ENCODE peak calls at places on chromosomes 3 and 15, in seven cellular contexts. O is uterus; T is colonic mucosa; M is heart left ventricle; A is ascending aorta; Y is CD4-positive, alpha-beta memory T cell; B is tibial artery. J is an unnamed sample. For H3K4me1, the result is how much of the 10 kb centered on the place peaks cover.

GRCh38 chr15:47194718-47195117 is 522.6 kb upstream of the SEMA6D start:
- DNase-seq in T (no peak), A (no peak), B (no peak), M (no peak), O (no peak), Y (no peak), J (no peak)

GRCh38 chr3:41265823-41266273 is 66.5 kb downstream of the CTNNB1 start:
- DNase-seq in T (no peak), M (no peak), B (no peak), A (no peak), Y (no peak), O (no peak), J (no peak)

GRCh38 chr15:89457086-89457485 is 39.3 kb downstream of the RHCG start:
- DNase-seq in O (no peak), A (no peak), M (no peak), Y (no peak), T (no peak), B (no peak), J (peak)

GRCh38 chr15:92648190-92648875 is 7.2 kb downstream of the FAM174B start:
- DNase-seq in B (no peak), O (no peak), Y (no peak), A (no peak), M (no peak), T (no peak), J (no peak)

GRCh38 chr3:32406481-32407408 is 15.1 kb downstream of the CMTM7 start:
- DNase-seq in A (no peak), M (no peak), Y (no peak), T (no peak), B (no peak), O (no peak), J (no peak)

GRCh38 chr3:46669191-46669999 is 24.1 kb downstream of the ALS2CL start:
- DNase-seq in O (peak), A (peak), M (peak), B (peak), T (no peak), Y (no peak), J (no peak)

GRCh38 chr3:65402597-65402996 is 636.1 kb downstream of the MAGI1 start:
- DNase-seq in M (no peak), T (no peak), Y (no peak), B (no peak), A (no peak), O (no peak), J (no peak)

GRCh38 chr3:106036706-106037105 is 167.9 kb upstream of the CBLB start:
- DNase-seq in A (no peak), B (no peak), Y (no peak), T (no peak), O (no peak), M (no peak), J (no peak)

GRCh38 chr3:78847603-78848002 is 920.2 kb downstream of the ROBO1 start:
- DNase-seq in T (no peak), M (no peak), Y (no peak), O (no peak), A (no peak), B (no peak), J (no peak)

GRCh38 chr15:42919794-42920280 is 741 bp downstream of the TTBK2 start:
- DNase-seq in Y (peak), T (peak), A (no peak), O (no peak), B (no peak), M (no peak), J (peak)

GRCh38 chr3:184443364-184443763 is 63.5 kb downstream of the CHRD start:
- DNase-seq in Y (no peak), B (no peak), O (no peak), T (no peak), A (no peak), M (no peak), J (no peak)

GRCh38 chr3:111961461-111962269 is 17.2 kb upstream of the ABHD10 start:
- DNase-seq in Y (no peak), B (no peak), T (no peak), A (no peak), O (no peak), M (no peak), J (no peak)

GRCh38 chr15:40046721-40047412 is 7.9 kb upstream of the SRP14 start:
- DNase-seq in T (no peak), B (peak), M (peak), O (no peak), A (no peak), Y (no peak), J (no peak)

GRCh38 chr3:122577409-122578028 is at the start of gene PARP15:
- DNase-seq in O (no peak), A (no peak), M (peak), Y (peak), T (peak), B (no peak), J (peak)

GRCh38 chr3:188776447-188776846 is 395.3 kb upstream of the TPRG1 start:
- DNase-seq in O (no peak), A (no peak), M (no peak), Y (no peak), T (no peak), B (no peak), J (no peak)

GRCh38 chr3:52090131-52090548 is 33.8 kb upstream of the DUSP7 start:
- DNase-seq in M (peak), O (peak), A (no peak), T (no peak), B (peak), Y (no peak), J (no peak)

GRCh38 chr15:51982013-51982769 is 10.6 kb upstream of the LEO1 start:
- DNase-seq in B (no peak), A (no peak), O (peak), T (peak), Y (peak), M (peak), J (peak)

GRCh38 chr3:132569153-132569552 is 27.9 kb upstream of the ACKR4 start:
- DNase-seq in M (no peak), Y (no peak), O (no peak), T (no peak), A (no peak), B (no peak), J (no peak)

GRCh38 chr3:192957441-192957951 is 39.8 kb upstream of the MB21D2 start:
- DNase-seq in Y (no peak), O (peak), T (peak), M (peak), B (peak), A (peak), J (no peak)

GRCh38 chr3:153210660-153211059 is 48.6 kb downstream of the RAP2B start:
- DNase-seq in T (no peak), B (no peak), A (no peak), O (no peak), M (no peak), Y (no peak), J (no peak)

GRCh38 chr3:177597325-177598109 is 400.2 kb upstream of the TBL1XR1 start:
- DNase-seq in A (no peak), Y (peak), M (peak), B (peak), O (peak), T (peak), J (peak)

GRCh38 chr3:105448338-105448982 is 81.8 kb downstream of the ALCAM start:
- DNase-seq in B (no peak), A (no peak), O (no peak), M (no peak), Y (no peak), T (no peak), J (peak)

GRCh38 chr3:135271562-135272290 is 476.7 kb downstream of the EPHB1 start:
- DNase-seq in M (no peak), Y (no peak), A (no peak), B (no peak), T (no peak), O (no peak), J (peak)

GRCh38 chr3:190718691-190719090 is 143.8 kb downstream of the GMNC start:
- DNase-seq in M (no peak), Y (no peak), A (no peak), O (no peak), T (no peak), B (no peak), J (no peak)

GRCh38 chr15:41215708-41216107 is 14.8 kb downstream of the EXD1 start:
- DNase-seq in B (no peak), T (no peak), A (no peak), O (no peak), Y (no peak), M (no peak), J (no peak)

GRCh38 chr3:130976706-130977105 is 49.9 kb downstream of the ASTE1 start:
- DNase-seq in O (no peak), Y (no peak), A (no peak), T (no peak), B (no peak), M (no peak), J (no peak)

GRCh38 chr15:42736178-42736792 is 643 bp downstream of the CDAN1 start:
- DNase-seq in B (no peak), A (no peak), O (no peak), T (no peak), Y (no peak), M (no peak), J (no peak)

GRCh38 chr3:110758208-110758607 is 313.4 kb upstream of the NECTIN3 start:
- DNase-seq in A (no peak), M (no peak), T (no peak), O (no peak), B (no peak), Y (no peak), J (no peak)

GRCh38 chr15:98547741-98548166 is 100.6 kb upstream of the IGF1R start:
- DNase-seq in O (peak), M (peak), T (peak), Y (no peak), B (peak), A (no peak), J (no peak)

GRCh38 chr15:98177950-98178848 is 217.7 kb downstream of the ARRDC4 start:
- DNase-seq in A (no peak), M (peak), T (peak), O (peak), Y (peak), B (no peak), J (peak)

GRCh38 chr15:40762919-40763800 is 708 bp upstream of the GCHFR start:
- DNase-seq in O (peak), A (no peak), B (peak), Y (peak), M (peak), T (peak), J (peak)

GRCh38 chr15:97316362-97316761 is 644.1 kb upstream of the ARRDC4 start:
- DNase-seq in B (no peak), Y (no peak), O (no peak), A (no peak), T (no peak), M (no peak), J (no peak)

GRCh38 chr15:96340611-96341464 is 10.3 kb downstream of the NR2F2 start:
- DNase-seq in B (peak), Y (no peak), O (peak), T (peak), A (no peak), M (peak), J (peak)

GRCh38 chr3:50154840-50155490 is at the start of gene SEMA3F:
- DNase-seq in Y (peak), T (peak), M (peak), B (peak), A (no peak), O (peak), J (peak)

GRCh38 chr3:133644768-133645167 is 17.0 kb downstream of the TOPBP1 start:
- DNase-seq in B (no peak), O (no peak), A (no peak), Y (no peak), M (no peak), T (no peak), J (no peak)

GRCh38 chr15:59160880-59161593 is 45.6 kb upstream of the LDHAL6B start:
- DNase-seq in B (no peak), T (no peak), O (no peak), A (no peak), M (no peak), Y (no peak), J (peak)

DNA sequence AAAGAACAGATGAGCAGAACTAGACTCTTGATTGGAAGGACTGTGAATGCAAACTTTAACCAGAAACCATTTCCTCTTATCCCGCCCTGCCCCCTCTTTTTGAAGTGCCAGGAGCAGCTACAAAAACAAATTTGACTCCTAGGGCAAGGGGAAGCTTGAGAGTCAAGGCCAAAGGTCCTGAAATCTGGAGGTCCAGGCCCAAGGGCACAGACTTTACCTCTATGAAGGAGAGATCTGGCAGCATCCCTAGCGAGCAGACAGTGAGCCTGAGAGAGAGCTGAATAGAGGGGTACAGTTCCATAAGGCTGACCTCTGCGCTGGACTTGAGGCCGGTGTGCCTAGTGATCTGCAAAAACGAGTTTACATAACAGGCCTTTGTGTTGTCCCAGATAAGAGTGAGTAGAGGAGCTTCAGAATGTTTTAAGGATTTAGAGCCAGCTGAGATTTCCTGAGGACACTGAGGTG is 5.1 kb downstream of the RAB43 start:
- DNase-seq in Y (peak), O (no peak), B (no peak), M (no peak), T (peak), A (no peak), J (no peak)
- H3K4me1 ChIP-seq in Y (half or more), O (under half), B (under half), M (under half), T (under half), A (under half), J (under half)

GRCh38 chr15:63364293-63365003 is 17.2 kb downstream of the CA12 start:
- DNase-seq in Y (no peak), A (no peak), T (no peak), M (no peak), O (no peak), B (no peak), J (no peak)
- H3K4me1 ChIP-seq in Y (under half), A (under half), T (under half), M (under half), O (under half), B (under half), J (under half)

GRCh38 chr3:12301513-12301912 is 12.6 kb downstream of the PPARG start:
- DNase-seq in O (no peak), T (peak), A (no peak), Y (no peak), B (no peak), M (no peak), J (no peak)

GRCh38 chr3:12303998-12304397 is 15.1 kb downstream of the PPARG start:
- DNase-seq in A (no peak), T (no peak), M (no peak), O (no peak), B (no peak), Y (no peak), J (no peak)

GRCh38 chr3:12301031-12301430 is 12.2 kb downstream of the PPARG start:
- DNase-seq in T (no peak), B (no peak), A (no peak), O (no peak), M (no peak), Y (no peak), J (no peak)

GRCh38 chr3:12303532-12303931 is 14.7 kb downstream of the PPARG start:
- DNase-seq in T (no peak), M (no peak), A (no peak), B (no peak), Y (no peak), O (no peak), J (no peak)

GRCh38 chr3:12302564-12302963 is 13.7 kb downstream of the PPARG start:
- DNase-seq in Y (no peak), A (no peak), M (no peak), T (no peak), B (no peak), O (no peak), J (no peak)
- H3K4me1 ChIP-seq in Y (under half), A (under half), M (under half), T (under half), B (under half), O (under half), J (under half)

GRCh38 chr3:33438284-33438668 is 1.9 kb downstream of the UBP1 start:
- DNase-seq in A (no peak), M (no peak), T (no peak), O (no peak), B (no peak), Y (peak), J (no peak)

GRCh38 chr3:33440328-33440577 is at the start of gene UBP1:
- DNase-seq in T (no peak), B (no peak), M (no peak), O (no peak), A (no peak), Y (no peak), J (no peak)

GRCh38 chr3:33439421-33440327 is 531 bp downstream of the UBP1 start:
- DNase-seq in T (peak), M (peak), A (peak), B (peak), Y (peak), O (peak), J (peak)

GRCh38 chr3:33437556-33438283 is 2.5 kb downstream of the UBP1 start:
- DNase-seq in O (no peak), Y (no peak), T (peak), B (no peak), A (no peak), M (no peak), J (no peak)

GRCh38 chr3:33438871-33439270 is 1.3 kb downstream of the UBP1 start:
- DNase-seq in Y (no peak), T (no peak), O (no peak), M (no peak), B (no peak), A (no peak), J (no peak)
- H3K4me1 ChIP-seq in Y (half or more), T (under half), O (under half), M (half or more), B (half or more), A (under half), J (under half)

GRCh38 chr3:71512544-71512943 is 71.0 kb downstream of the FOXP1 start:
- DNase-seq in Y (no peak), A (no peak), T (no peak), B (no peak), O (no peak), M (no peak), J (no peak)
- H3K4me1 ChIP-seq in Y (under half), A (under half), T (under half), B (under half), O (under half), M (under half), J (under half)

GRCh38 chr3:117910820-117911524 is 1123.7 kb downstream of the IGSF11 start:
- DNase-seq in O (no peak), A (no peak), M (no peak), Y (no peak), T (no peak), B (no peak), J (peak)
- H3K4me1 ChIP-seq in O (under half), A (under half), M (under half), Y (under half), T (under half), B (under half), J (half or more)

J was measured in BE2C.